ENCODE peak calls at places on chromosome 7, in nine cellular contexts. One of them, this sample, is unnamed.

GRCh38 chr7:127667751-127668530 is 15.9 kb downstream of the SND1 start:
- DNase-seq in T1000: no peak
- DNase-seq in M059J: no peak
- DNase-seq in kidney: no peak
- DNase-seq in progenitor cell of endocrine pancreas: no peak
- DNase-seq in WTC11: no peak
- DNase-seq in thoracic aorta: no peak
- DNase-seq in Jurkat, Clone E6-1: no peak
- DNase-seq in ureter: no peak
- DNase-seq in this sample: no peak

GRCh38 chr7:24917510-24918239 is 62.3 kb downstream of the OSBPL3 start:
- DNase-seq in T1000: no peak
- DNase-seq in M059J: peak; percentile 38
- DNase-seq in kidney: no peak
- DNase-seq in progenitor cell of endocrine pancreas: no peak
- DNase-seq in WTC11: no peak
- DNase-seq in thoracic aorta: no peak
- DNase-seq in Jurkat, Clone E6-1: no peak
- DNase-seq in ureter: no peak
- DNase-seq in this sample: no peak

GRCh38 chr7:57182031-57182430 is 49.8 kb upstream of the ZNF479 start:
- DNase-seq in T1000: no peak
- DNase-seq in M059J: no peak
- DNase-seq in kidney: no peak
- DNase-seq in progenitor cell of endocrine pancreas: no peak
- DNase-seq in WTC11: no peak
- DNase-seq in thoracic aorta: no peak
- DNase-seq in Jurkat, Clone E6-1: no peak
- DNase-seq in ureter: no peak
- DNase-seq in this sample: no peak

GRCh38 chr7:86972072-86972471 is 87.4 kb downstream of the ELAPOR2 start:
- DNase-seq in T1000: no peak
- DNase-seq in M059J: no peak
- DNase-seq in kidney: no peak
- DNase-seq in progenitor cell of endocrine pancreas: no peak
- DNase-seq in WTC11: no peak
- DNase-seq in thoracic aorta: no peak
- DNase-seq in Jurkat, Clone E6-1: no peak
- DNase-seq in ureter: no peak
- DNase-seq in this sample: no peak

GRCh38 chr7:155804897-155805825 is 7.1 kb downstream of the SHH start:
- DNase-seq in T1000: peak; percentile 31
- DNase-seq in M059J: peak; percentile 68
- DNase-seq in kidney: peak; percentile 85
- DNase-seq in progenitor cell of endocrine pancreas: peak; percentile 85
- DNase-seq in WTC11: peak; percentile 85
- DNase-seq in thoracic aorta: no peak
- DNase-seq in Jurkat, Clone E6-1: peak; percentile 45
- DNase-seq in ureter: no peak
- DNase-seq in this sample: no peak

GRCh38 chr7:140990193-140990962 is 24.4 kb downstream of the MRPS33 start:
- DNase-seq in T1000: no peak
- DNase-seq in M059J: no peak
- DNase-seq in kidney: no peak
- DNase-seq in progenitor cell of endocrine pancreas: no peak
- DNase-seq in WTC11: no peak
- DNase-seq in thoracic aorta: no peak
- DNase-seq in Jurkat, Clone E6-1: no peak
- DNase-seq in ureter: no peak
- DNase-seq in this sample: no peak

GRCh38 chr7:100720320-100720644 is at the start of gene EPO:
- DNase-seq in T1000: no peak
- DNase-seq in M059J: no peak
- DNase-seq in kidney: no peak
- DNase-seq in progenitor cell of endocrine pancreas: no peak
- DNase-seq in WTC11: peak; percentile 26
- DNase-seq in thoracic aorta: no peak
- DNase-seq in Jurkat, Clone E6-1: no peak
- DNase-seq in ureter: no peak
- DNase-seq in this sample: no peak

GRCh38 chr7:27124979-27125689 is 5.4 kb downstream of the HOXA4 start:
- DNase-seq in T1000: no peak
- DNase-seq in M059J: no peak
- DNase-seq in kidney: no peak
- DNase-seq in progenitor cell of endocrine pancreas: no peak
- DNase-seq in WTC11: no peak
- DNase-seq in thoracic aorta: no peak
- DNase-seq in Jurkat, Clone E6-1: no peak
- DNase-seq in ureter: no peak
- DNase-seq in this sample: peak; percentile 18

GRCh38 chr7:138852469-138852868 is 54.5 kb upstream of the ATP6V0A4 start:
- DNase-seq in T1000: no peak
- DNase-seq in M059J: no peak
- DNase-seq in kidney: no peak
- DNase-seq in progenitor cell of endocrine pancreas: no peak
- DNase-seq in WTC11: no peak
- DNase-seq in thoracic aorta: no peak
- DNase-seq in Jurkat, Clone E6-1: no peak
- DNase-seq in ureter: no peak
- DNase-seq in this sample: no peak

GRCh38 chr7:45197461-45197860 is 39.9 kb downstream of the RAMP3 start:
- DNase-seq in T1000: no peak
- DNase-seq in M059J: no peak
- DNase-seq in kidney: no peak
- DNase-seq in progenitor cell of endocrine pancreas: no peak
- DNase-seq in WTC11: no peak
- DNase-seq in thoracic aorta: no peak
- DNase-seq in Jurkat, Clone E6-1: no peak
- DNase-seq in ureter: no peak
- DNase-seq in this sample: no peak

GRCh38 chr7:43787771-43788170 is 29.3 kb downstream of the BLVRA start:
- DNase-seq in T1000: no peak
- DNase-seq in M059J: no peak
- DNase-seq in kidney: no peak
- DNase-seq in progenitor cell of endocrine pancreas: no peak
- DNase-seq in WTC11: no peak
- DNase-seq in thoracic aorta: no peak
- DNase-seq in Jurkat, Clone E6-1: no peak
- DNase-seq in ureter: no peak
- DNase-seq in this sample: no peak

GRCh38 chr7:147722119-147722518 is 868.4 kb upstream of the C7orf33 start:
- DNase-seq in T1000: no peak
- DNase-seq in M059J: no peak
- DNase-seq in kidney: no peak
- DNase-seq in progenitor cell of endocrine pancreas: no peak
- DNase-seq in WTC11: no peak
- DNase-seq in thoracic aorta: no peak
- DNase-seq in Jurkat, Clone E6-1: no peak
- DNase-seq in ureter: no peak
- DNase-seq in this sample: no peak

GRCh38 chr7:420142-421055 is 99.2 kb downstream of the PDGFA start:
- DNase-seq in T1000: no peak
- DNase-seq in M059J: no peak
- DNase-seq in kidney: peak; percentile 45
- DNase-seq in progenitor cell of endocrine pancreas: no peak
- DNase-seq in WTC11: no peak
- DNase-seq in thoracic aorta: no peak
- DNase-seq in Jurkat, Clone E6-1: no peak
- DNase-seq in ureter: no peak
- DNase-seq in this sample: no peak

GRCh38 chr7:137682596-137682995 is 164.2 kb downstream of the DGKI start:
- DNase-seq in T1000: no peak
- DNase-seq in M059J: peak; percentile 77
- DNase-seq in kidney: no peak
- DNase-seq in progenitor cell of endocrine pancreas: no peak
- DNase-seq in WTC11: no peak
- DNase-seq in thoracic aorta: no peak
- DNase-seq in Jurkat, Clone E6-1: no peak
- DNase-seq in ureter: no peak
- DNase-seq in this sample: no peak

GRCh38 chr7:157634401-157635147 is 297.8 kb downstream of the DNAJB6 start:
- DNase-seq in T1000: no peak
- DNase-seq in M059J: no peak
- DNase-seq in kidney: no peak
- DNase-seq in progenitor cell of endocrine pancreas: no peak
- DNase-seq in WTC11: no peak
- DNase-seq in thoracic aorta: no peak
- DNase-seq in Jurkat, Clone E6-1: no peak
- DNase-seq in ureter: no peak
- DNase-seq in this sample: no peak

GRCh38 chr7:121797283-121798037 is 75.5 kb upstream of the PTPRZ1 start:
- DNase-seq in T1000: no peak
- DNase-seq in M059J: no peak
- DNase-seq in kidney: no peak
- DNase-seq in progenitor cell of endocrine pancreas: no peak
- DNase-seq in WTC11: no peak
- DNase-seq in thoracic aorta: no peak
- DNase-seq in Jurkat, Clone E6-1: no peak
- DNase-seq in ureter: no peak
- DNase-seq in this sample: no peak

GRCh38 chr7:37920619-37921339 is at the start of gene EPDR1:
- DNase-seq in T1000: no peak
- DNase-seq in M059J: peak; percentile 86
- DNase-seq in kidney: peak; percentile 88
- DNase-seq in progenitor cell of endocrine pancreas: peak; percentile 26
- DNase-seq in WTC11: peak; percentile 66
- DNase-seq in thoracic aorta: no peak
- DNase-seq in Jurkat, Clone E6-1: no peak
- DNase-seq in ureter: peak; percentile 71
- DNase-seq in this sample: no peak

GRCh38 chr7:861222-861621 is 15.1 kb upstream of the GET4 start:
- DNase-seq in T1000: no peak
- DNase-seq in M059J: no peak
- DNase-seq in kidney: no peak
- DNase-seq in progenitor cell of endocrine pancreas: no peak
- DNase-seq in WTC11: no peak
- DNase-seq in thoracic aorta: no peak
- DNase-seq in Jurkat, Clone E6-1: no peak
- DNase-seq in ureter: no peak
- DNase-seq in this sample: no peak

GRCh38 chr7:16071246-16071857 is 350.0 kb downstream of the CRPPA start:
- DNase-seq in T1000: no peak
- DNase-seq in M059J: peak; percentile 71
- DNase-seq in kidney: no peak
- DNase-seq in progenitor cell of endocrine pancreas: no peak
- DNase-seq in WTC11: no peak
- DNase-seq in thoracic aorta: no peak
- DNase-seq in Jurkat, Clone E6-1: peak; percentile 71
- DNase-seq in ureter: no peak
- DNase-seq in this sample: no peak

GRCh38 chr7:129438839-129439640 is 4.8 kb downstream of the STRIP2 start:
- DNase-seq in T1000: peak; percentile 4
- DNase-seq in M059J: peak; percentile 88
- DNase-seq in kidney: no peak
- DNase-seq in progenitor cell of endocrine pancreas: no peak
- DNase-seq in WTC11: no peak
- DNase-seq in thoracic aorta: no peak
- DNase-seq in Jurkat, Clone E6-1: no peak
- DNase-seq in ureter: no peak
- DNase-seq in this sample: no peak

GRCh38 chr7:34564091-34564490 is 93.9 kb upstream of the NPSR1 start:
- DNase-seq in T1000: no peak
- DNase-seq in M059J: no peak
- DNase-seq in kidney: no peak
- DNase-seq in progenitor cell of endocrine pancreas: no peak
- DNase-seq in WTC11: no peak
- DNase-seq in thoracic aorta: no peak
- DNase-seq in Jurkat, Clone E6-1: no peak
- DNase-seq in ureter: no peak
- DNase-seq in this sample: no peak

GRCh38 chr7:38574121-38574520 is 57.1 kb downstream of the AMPH start:
- DNase-seq in T1000: no peak
- DNase-seq in M059J: peak; percentile 23
- DNase-seq in kidney: no peak
- DNase-seq in progenitor cell of endocrine pancreas: no peak
- DNase-seq in WTC11: no peak
- DNase-seq in thoracic aorta: no peak
- DNase-seq in Jurkat, Clone E6-1: no peak
- DNase-seq in ureter: no peak
- DNase-seq in this sample: no peak

GRCh38 chr7:120460928-120461327 is 188.0 kb downstream of the KCND2 start:
- DNase-seq in T1000: no peak
- DNase-seq in M059J: no peak
- DNase-seq in kidney: no peak
- DNase-seq in progenitor cell of endocrine pancreas: no peak
- DNase-seq in WTC11: no peak
- DNase-seq in thoracic aorta: no peak
- DNase-seq in Jurkat, Clone E6-1: no peak
- DNase-seq in ureter: no peak
- DNase-seq in this sample: no peak

GRCh38 chr7:103630318-103630717 is 184.3 kb upstream of the SLC26A5 start:
- DNase-seq in T1000: no peak
- DNase-seq in M059J: peak; percentile 73
- DNase-seq in kidney: no peak
- DNase-seq in progenitor cell of endocrine pancreas: no peak
- DNase-seq in WTC11: no peak
- DNase-seq in thoracic aorta: no peak
- DNase-seq in Jurkat, Clone E6-1: no peak
- DNase-seq in ureter: no peak
- DNase-seq in this sample: no peak

GRCh38 chr7:7099584-7100014 is 82.7 kb upstream of the C1GALT1 start:
- DNase-seq in T1000: peak; percentile 87
- DNase-seq in M059J: peak; percentile 98
- DNase-seq in kidney: peak; percentile 85
- DNase-seq in progenitor cell of endocrine pancreas: peak; percentile 32
- DNase-seq in WTC11: peak; percentile 84
- DNase-seq in thoracic aorta: peak; percentile 9
- DNase-seq in Jurkat, Clone E6-1: no peak
- DNase-seq in ureter: peak; percentile 74
- DNase-seq in this sample: peak; percentile 44

GRCh38 chr7:95684037-95684436 is 87.7 kb upstream of the PDK4 start:
- DNase-seq in T1000: no peak
- DNase-seq in M059J: peak; percentile 62
- DNase-seq in kidney: no peak
- DNase-seq in progenitor cell of endocrine pancreas: no peak
- DNase-seq in WTC11: no peak
- DNase-seq in thoracic aorta: no peak
- DNase-seq in Jurkat, Clone E6-1: no peak
- DNase-seq in ureter: no peak
- DNase-seq in this sample: no peak

GRCh38 chr7:28813238-28813962 is 144.7 kb downstream of the TRIL start:
- DNase-seq in T1000: no peak
- DNase-seq in M059J: no peak
- DNase-seq in kidney: no peak
- DNase-seq in progenitor cell of endocrine pancreas: no peak
- DNase-seq in WTC11: no peak
- DNase-seq in thoracic aorta: no peak
- DNase-seq in Jurkat, Clone E6-1: no peak
- DNase-seq in ureter: no peak
- DNase-seq in this sample: no peak

GRCh38 chr7:56175086-56175760 is 59.0 kb upstream of the NUPR2 start:
- DNase-seq in T1000: no peak
- DNase-seq in M059J: no peak
- DNase-seq in kidney: peak; percentile 72
- DNase-seq in progenitor cell of endocrine pancreas: no peak
- DNase-seq in WTC11: no peak
- DNase-seq in thoracic aorta: peak; percentile 19
- DNase-seq in Jurkat, Clone E6-1: no peak
- DNase-seq in ureter: peak; percentile 44
- DNase-seq in this sample: no peak

GRCh38 chr7:43637114-43637806 is 54.4 kb downstream of the STK17A start:
- DNase-seq in T1000: no peak
- DNase-seq in M059J: peak; percentile 70
- DNase-seq in kidney: no peak
- DNase-seq in progenitor cell of endocrine pancreas: no peak
- DNase-seq in WTC11: no peak
- DNase-seq in thoracic aorta: no peak
- DNase-seq in Jurkat, Clone E6-1: no peak
- DNase-seq in ureter: no peak
- DNase-seq in this sample: no peak

GRCh38 chr7:18086165-18087030 is 58.8 kb upstream of the PRPS1L1 start:
- DNase-seq in T1000: peak; percentile 10
- DNase-seq in M059J: peak; percentile 24
- DNase-seq in kidney: peak; percentile 63
- DNase-seq in progenitor cell of endocrine pancreas: peak; percentile 28
- DNase-seq in WTC11: peak; percentile 36
- DNase-seq in thoracic aorta: no peak
- DNase-seq in Jurkat, Clone E6-1: no peak
- DNase-seq in ureter: no peak
- DNase-seq in this sample: no peak

GRCh38 chr7:79982151-79982770 is 152.4 kb upstream of the GNAI1 start:
- DNase-seq in T1000: no peak
- DNase-seq in M059J: peak; percentile 41
- DNase-seq in kidney: no peak
- DNase-seq in progenitor cell of endocrine pancreas: no peak
- DNase-seq in WTC11: no peak
- DNase-seq in thoracic aorta: no peak
- DNase-seq in Jurkat, Clone E6-1: no peak
- DNase-seq in ureter: no peak
- DNase-seq in this sample: no peak

This sample was measured in omental fat pad.